ENCODE peak calls at places on chromosomes 7 and 10, in four cellular contexts. A is A549, G is tibial nerve, Z is transverse colon. E is an unnamed sample.

GRCh38 chr7:139737221-139738100 is 40.3 kb downstream of the HIPK2 start:
- DNase-seq in A (no peak), G (no peak), Z (peak), E (no peak)

GRCh38 chr7:111438369-111439289 is 123.7 kb downstream of the IMMP2L start:
- DNase-seq in A (peak), G (no peak), Z (no peak), E (no peak)

GRCh38 chr7:5428470-5429252 is 5.0 kb upstream of the TNRC18 start:
- DNase-seq in G (peak), A (no peak), Z (peak), E (peak)

GRCh38 chr7:60706-61105 is 131.7 kb upstream of the FAM20C start:
- DNase-seq in G (no peak), A (no peak), Z (peak), E (peak)

GRCh38 chr10:109587366-109587765 is 335.9 kb downstream of the XPNPEP1 start:
- DNase-seq in Z (no peak), G (no peak), A (no peak), E (no peak)

GRCh38 chr10:129843131-129843541 is 120.9 kb downstream of the EBF3 start:
- DNase-seq in A (no peak), G (no peak), Z (no peak), E (peak)

GRCh38 chr10:100989088-100989487 is 1.7 kb downstream of the TWNK start:
- DNase-seq in G (no peak), A (no peak), Z (no peak), E (no peak)

GRCh38 chr7:83410989-83411591 is 237.8 kb downstream of the SEMA3E start:
- DNase-seq in A (peak), Z (no peak), G (peak), E (no peak)

GRCh38 chr10:69936091-69936490 is 116.6 kb upstream of the MACROH2A2 start:
- DNase-seq in Z (no peak), G (no peak), A (peak), E (no peak)

GRCh38 chr7:88037050-88037449 is 103.0 kb downstream of the ADAM22 start:
- DNase-seq in Z (no peak), G (no peak), A (no peak), E (no peak)

GRCh38 chr10:131847241-131847783 is 53.5 kb upstream of the PPP2R2D start:
- DNase-seq in Z (no peak), A (no peak), G (no peak), E (no peak)

GRCh38 chr10:86899670-86900276 is 57.6 kb downstream of the MMRN2 start:
- DNase-seq in G (peak), A (peak), Z (peak), E (no peak)

GRCh38 chr10:58104419-58104818 is 163.3 kb downstream of the IPMK start:
- DNase-seq in G (no peak), Z (no peak), A (no peak), E (no peak)

GRCh38 chr7:79282882-79283602 is 170.4 kb downstream of the MAGI2 start:
- DNase-seq in G (no peak), Z (no peak), A (peak), E (no peak)

GRCh38 chr7:81299272-81299671 is 380.4 kb upstream of the SEMA3C start:
- DNase-seq in G (no peak), A (peak), Z (no peak), E (no peak)

GRCh38 chr7:116524221-116524608 is 621 bp upstream of the CAV1 start:
- DNase-seq in A (no peak), Z (no peak), G (no peak), E (no peak)

GRCh38 chr7:12583922-12584321 is 13.4 kb downstream of the SCIN start:
- DNase-seq in A (peak), G (no peak), Z (no peak), E (no peak)

GRCh38 chr10:131727612-131728011 is 173.2 kb upstream of the PPP2R2D start:
- DNase-seq in A (no peak), Z (no peak), G (no peak), E (peak)

GRCh38 chr10:69732147-69732825 is 69.4 kb upstream of the COL13A1 start:
- DNase-seq in A (no peak), Z (no peak), G (no peak), E (no peak)

GRCh38 chr7:114141415-114141814 is 222.6 kb upstream of the PPP1R3A start:
- DNase-seq in A (no peak), Z (no peak), G (no peak), E (no peak)

GRCh38 chr7:1849351-1849951 is 179.4 kb downstream of the ELFN1 start:
- DNase-seq in A (no peak), Z (no peak), G (no peak), E (peak)

GRCh38 chr10:99266383-99266782 is 30.7 kb upstream of the HPSE2 start:
- DNase-seq in A (no peak), G (no peak), Z (no peak), E (no peak)

GRCh38 chr10:72691470-72692056 is 380 bp upstream of the MCU start:
- DNase-seq in Z (no peak), A (no peak), G (no peak), E (no peak)

GRCh38 chr10:46273506-46274477 is 13.0 kb upstream of the ANTXRL start:
- DNase-seq in G (no peak), A (peak), Z (no peak), E (peak)

GRCh38 chr10:43214071-43214955 is 52.6 kb downstream of the RASGEF1A start:
- DNase-seq in A (no peak), G (no peak), Z (no peak), E (no peak)

GRCh38 chr7:140604760-140605159 is 35.9 kb downstream of the DENND2A start:
- DNase-seq in Z (no peak), G (no peak), A (peak), E (no peak)

GRCh38 chr10:784377-784758 is 94.9 kb upstream of the DIP2C start:
- DNase-seq in G (no peak), A (no peak), Z (peak), E (peak)

GRCh38 chr10:60735244-60735643 is 43.0 kb upstream of the CDK1 start:
- DNase-seq in G (no peak), Z (peak), A (no peak), E (no peak)

GRCh38 chr10:75987610-75988009 is 556.2 kb downstream of the LRMDA start:
- DNase-seq in Z (no peak), A (peak), G (no peak), E (no peak)

GRCh38 chr7:114921636-114922150 is at the start of gene MDFIC:
- DNase-seq in Z (peak), A (peak), G (peak), E (peak)

DNA sequence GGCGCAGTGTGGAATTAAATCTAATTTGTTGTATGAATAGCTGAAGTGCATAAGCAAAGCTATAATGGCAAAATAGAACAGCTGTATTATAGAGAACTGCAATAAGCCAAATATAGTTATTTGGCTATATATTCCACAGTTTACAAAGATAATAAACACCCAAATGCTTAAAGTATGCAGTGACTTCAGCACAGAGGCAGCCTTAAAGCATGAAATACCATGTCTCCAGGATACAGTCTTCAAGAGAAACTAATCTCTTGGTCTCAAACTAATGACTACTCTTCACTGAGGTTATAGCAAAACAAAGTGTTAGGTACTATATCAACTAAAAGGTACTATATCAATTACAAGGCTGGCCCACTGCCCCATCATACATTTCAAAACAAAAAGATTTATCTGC is 48.0 kb downstream of the NT5C2 start:
- DNase-seq in G (no peak), A (no peak), Z (no peak), E (no peak)
- H3K4me3 ChIP-seq in G (no peak), A (no peak), Z (no peak), E (no peak)

DNA sequence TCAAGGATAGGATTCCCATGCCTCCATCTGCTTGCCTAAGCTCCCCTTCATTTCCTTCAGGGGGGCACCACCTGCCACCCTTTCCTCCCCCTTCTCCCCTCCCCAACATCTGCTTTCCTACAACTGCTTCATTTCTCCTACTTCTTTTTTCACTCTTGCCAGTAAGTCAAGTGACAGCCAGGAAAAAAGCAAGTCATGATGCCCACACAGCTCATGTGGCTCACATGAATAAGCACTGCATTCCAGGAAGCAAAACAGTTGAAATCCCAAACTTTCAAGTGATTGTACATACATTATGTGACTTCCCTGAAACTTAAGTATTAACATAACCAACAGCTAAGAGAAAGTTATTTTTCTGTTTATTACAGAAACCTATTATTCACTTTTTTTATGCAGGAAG is 78.6 kb downstream of the TNS3 start:
- DNase-seq in G (no peak), A (no peak), Z (no peak), E (no peak)
- TF ChIP-seq EP300 in G (peak), A (no peak), Z (no peak), E (no peak)

DNA sequence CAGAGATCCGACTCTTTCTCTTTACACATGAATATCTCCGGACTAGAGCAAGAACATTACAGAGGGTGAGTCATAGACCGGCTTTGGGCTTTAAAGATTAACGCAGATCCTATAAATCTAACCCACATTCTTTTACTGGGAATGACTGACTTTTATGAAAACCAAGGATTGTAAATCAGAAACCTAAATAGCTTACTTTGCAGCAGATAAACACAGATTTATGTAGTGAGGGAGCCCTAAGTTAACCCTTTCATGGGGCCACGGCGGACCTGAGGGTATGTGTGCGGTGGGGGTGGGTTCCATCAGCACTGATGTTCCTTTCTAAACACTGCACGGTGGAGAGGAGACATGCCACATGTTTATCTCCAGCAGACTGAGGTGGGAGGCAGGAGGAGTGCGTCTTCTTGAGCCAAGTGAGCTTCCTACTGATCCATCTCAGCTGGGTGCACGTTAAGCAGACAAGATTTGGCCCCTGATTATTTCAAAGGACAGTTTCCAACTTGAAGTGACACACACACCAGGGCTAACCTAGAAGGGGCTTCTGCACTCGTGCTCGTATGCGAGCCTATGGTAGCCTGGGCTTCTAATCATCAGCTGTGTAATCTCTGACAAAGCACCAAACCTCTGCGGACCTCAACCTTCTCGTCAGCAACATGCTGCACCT is 127.6 kb downstream of the WDR11 start:
- DNase-seq in A (no peak), Z (no peak), G (no peak), E (no peak)
- H3K4me3 ChIP-seq in A (peak), Z (peak), G (no peak), E (peak)

GRCh38 chr7:76185187-76185915 is 16.3 kb upstream of the SRRM3 start:
- DNase-seq in Z (no peak), G (no peak), A (no peak), E (no peak)
- TF ChIP-seq EP300 in Z (no peak), G (no peak), A (no peak), E (no peak)

DNA sequence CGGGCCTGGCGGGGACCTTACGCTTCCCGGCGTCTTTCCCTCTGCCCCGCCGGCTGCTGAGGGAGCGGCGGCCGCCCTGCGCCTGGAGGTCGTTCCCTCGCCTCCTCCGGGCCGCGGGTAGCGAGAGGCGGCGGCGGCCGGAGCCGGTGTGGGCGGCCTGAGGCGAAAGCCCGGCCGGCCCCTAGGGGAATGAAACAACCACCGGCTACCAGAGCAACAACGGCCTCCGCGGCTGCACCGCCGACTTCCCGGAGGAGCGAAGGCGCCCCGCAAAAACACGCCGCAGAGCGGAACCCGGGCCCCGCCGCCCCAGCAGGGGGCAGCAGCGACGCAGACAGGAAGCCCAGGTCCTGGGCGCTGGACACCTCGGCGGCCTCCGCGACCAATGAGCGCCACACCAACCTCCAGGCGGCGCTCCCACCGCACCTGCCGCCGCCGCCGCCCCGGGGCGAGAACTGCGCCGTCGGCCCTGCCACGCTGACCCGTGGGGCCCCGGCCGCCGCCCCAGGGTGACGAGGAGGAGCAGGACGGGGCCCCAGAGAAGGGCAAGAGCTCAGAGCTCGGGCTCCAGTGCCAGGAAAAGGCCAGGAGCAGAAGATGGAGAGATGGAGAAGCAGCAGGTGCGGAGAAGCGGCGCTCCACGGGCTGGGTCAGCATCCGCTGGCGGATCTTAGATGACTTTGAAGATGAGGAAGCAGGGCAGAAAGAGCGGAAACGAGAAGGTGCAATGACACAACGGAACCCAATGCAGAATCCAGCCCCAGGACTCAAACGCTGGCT is 10.4 kb upstream of the ACSM6 start:
- DNase-seq in G (peak), Z (peak), A (peak), E (peak)
- H3K4me3 ChIP-seq in G (peak), Z (peak), A (peak), E (peak)

GRCh38 chr10:53440641-53441040 is 668.1 kb upstream of the MBL2 start:
- DNase-seq in G (no peak), A (no peak), Z (no peak), E (no peak)
- TF ChIP-seq EP300 in G (no peak), A (no peak), Z (no peak), E (no peak)

GRCh38 chr7:36202347-36202896 is 49.4 kb downstream of the EEPD1 start:
- DNase-seq in A (no peak), G (no peak), Z (no peak), E (no peak)

GRCh38 chr7:36201122-36201723 is 48.2 kb downstream of the EEPD1 start:
- DNase-seq in G (no peak), A (no peak), Z (no peak), E (no peak)

GRCh38 chr7:36205236-36205635 is 52.2 kb downstream of the EEPD1 start:
- DNase-seq in A (peak), Z (no peak), G (no peak), E (no peak)

GRCh38 chr7:36204044-36204663 is 51.1 kb downstream of the EEPD1 start:
- DNase-seq in Z (no peak), A (no peak), G (no peak), E (no peak)

DNA sequence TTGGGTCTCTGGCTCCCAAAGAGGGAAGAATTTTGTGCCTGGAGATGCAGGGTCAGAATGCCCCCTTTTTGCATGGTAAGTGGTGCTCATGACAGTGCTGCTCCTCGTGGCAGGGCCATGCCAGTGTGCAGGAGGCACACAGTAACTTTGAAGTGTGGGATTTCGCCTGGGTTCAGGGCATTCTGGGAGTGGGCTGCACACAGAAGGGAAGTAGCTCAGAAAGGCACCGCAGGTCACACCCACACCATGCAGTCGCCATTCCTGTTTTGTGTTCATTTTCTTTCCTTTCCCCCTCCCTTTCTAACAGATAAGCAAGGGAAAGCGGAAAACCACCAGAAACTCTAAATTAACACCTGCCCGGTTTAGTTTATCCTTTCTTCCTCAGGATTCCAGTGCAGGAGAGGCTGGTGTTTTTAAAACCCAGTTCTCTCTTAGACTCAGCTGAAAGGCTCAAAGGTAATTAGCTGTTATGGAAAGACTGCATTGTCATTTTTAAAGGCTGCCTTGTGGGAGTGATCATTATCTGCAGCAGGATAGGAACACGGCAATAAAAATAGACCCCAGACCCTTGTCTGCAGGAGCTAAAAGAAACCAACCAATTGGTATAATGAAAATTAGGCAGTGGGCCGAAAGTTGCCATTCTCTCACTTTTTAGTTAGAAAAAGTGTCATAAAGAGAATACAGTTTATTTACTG is 50.2 kb downstream of the EEPD1 start:
- DNase-seq in A (no peak), Z (no peak), G (no peak), E (no peak)
- H3K4me3 ChIP-seq in A (no peak), Z (no peak), G (no peak), E (no peak)

DNA sequence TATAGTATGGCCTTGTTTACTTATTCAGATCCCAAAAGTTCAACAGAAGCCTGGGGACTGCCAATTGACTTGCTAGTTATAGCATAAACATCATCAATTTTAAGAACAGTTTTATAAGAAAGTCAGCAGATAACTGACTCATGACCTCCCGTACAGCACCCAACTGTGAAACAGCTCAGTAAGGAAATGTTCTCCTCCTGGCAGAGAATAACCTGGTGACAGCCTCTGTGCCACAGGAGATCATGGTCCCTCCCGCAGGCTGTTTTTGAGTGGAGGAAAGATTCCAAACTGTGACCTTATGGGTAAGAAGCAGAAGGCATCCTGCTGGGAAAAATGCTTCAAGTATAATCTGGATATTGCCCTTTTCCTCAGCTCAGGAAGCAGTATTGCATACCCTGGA is 182.5 kb downstream of the SEMA3D start:
- DNase-seq in A (no peak), Z (no peak), G (no peak), E (no peak)
- TF ChIP-seq EP300 in A (no peak), Z (no peak), G (no peak), E (no peak)

DNA sequence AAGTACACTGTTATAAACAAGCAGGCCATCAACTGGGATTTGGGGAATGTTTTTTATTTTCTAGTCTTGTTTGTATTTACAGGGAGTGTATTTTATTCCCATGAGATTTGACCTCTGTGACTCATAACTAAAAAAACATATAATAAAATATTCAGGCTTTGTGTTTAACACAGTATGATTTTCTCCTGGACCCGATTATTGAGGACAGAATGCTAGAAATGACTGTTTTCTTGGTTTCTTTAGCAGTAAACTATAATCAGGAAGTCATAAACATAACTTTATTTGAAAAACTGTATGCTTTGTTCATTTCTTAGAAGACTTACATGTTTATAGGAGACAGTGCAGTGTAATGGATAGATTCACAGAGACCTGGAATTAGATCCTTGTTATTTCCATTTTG is 2.1 kb downstream of the NHLRC2 start:
- DNase-seq in A (no peak), Z (no peak), G (no peak), E (no peak)
- H3K4me3 ChIP-seq in A (peak), Z (peak), G (no peak), E (peak)